ENCODE peak calls at places on chromosomes 7 and 10, in nine cellular contexts. Z is heart right ventricle; T is HFF-Myc; I is memory B cell; F is CD8-positive, alpha-beta memory T cell; Y is substantia nigra; X is tibial nerve; J is AG10803; A is HTR-8/SVneo. H is an unnamed sample.

GRCh38 chr10:133379152-133379800 is at the start of gene PAOX:
- DNase-seq in Z (peak; percentile 74), T (no peak), I (peak; percentile 72), F (peak; percentile 54), Y (peak; percentile 28), X (peak; percentile 45), J (peak; percentile 49), A (peak; percentile 67), H (peak; percentile 58)

GRCh38 chr7:5629941-5630340 is 151.5 kb downstream of the RNF216 start:
- DNase-seq in Z (no peak), T (peak; percentile 70), I (no peak), F (peak; percentile 28), Y (no peak), X (no peak), J (peak; percentile 71), A (peak; percentile 43), H (no peak)

GRCh38 chr10:74987339-74988054 is 124.0 kb upstream of the SAMD8 start:
- DNase-seq in Z (no peak), T (no peak), I (no peak), F (no peak), Y (no peak), X (peak; percentile 26), J (peak; percentile 80), A (no peak), H (no peak)

GRCh38 chr10:46526682-46527038 is 29.8 kb downstream of the GPRIN2 start:
- DNase-seq in Z (no peak), T (no peak), I (no peak), F (no peak), Y (no peak), X (no peak), J (no peak), A (peak; percentile 60), H (no peak)

GRCh38 chr10:132669208-132669861 is 116.6 kb downstream of the NKX6-2 start:
- DNase-seq in Z (no peak), T (no peak), I (no peak), F (no peak), Y (no peak), X (no peak), J (no peak), A (no peak), H (no peak)

GRCh38 chr7:79282051-79282694 is 171.3 kb downstream of the MAGI2 start:
- DNase-seq in Z (peak; percentile 6), T (peak; percentile 76), I (no peak), F (no peak), Y (no peak), X (peak; percentile 21), J (peak; percentile 83), A (no peak), H (no peak)

GRCh38 chr7:114865564-114865963 is 56.3 kb upstream of the MDFIC start:
- DNase-seq in Z (peak; percentile 59), T (peak; percentile 48), I (peak; percentile 44), F (peak; percentile 28), Y (no peak), X (peak; percentile 61), J (peak; percentile 74), A (no peak), H (peak; percentile 24)

GRCh38 chr7:78636727-78637126 is 816.7 kb downstream of the MAGI2 start:
- DNase-seq in Z (no peak), T (no peak), I (no peak), F (no peak), Y (no peak), X (no peak), J (no peak), A (no peak), H (no peak)

GRCh38 chr7:3043544-3044395 is at the start of gene CARD11:
- DNase-seq in Z (no peak), T (no peak), I (peak; percentile 37), F (peak; percentile 67), Y (no peak), X (no peak), J (no peak), A (peak; percentile 51), H (no peak)

GRCh38 chr10:125092564-125093031 is 67.8 kb downstream of the CTBP2 start:
- DNase-seq in Z (no peak), T (no peak), I (no peak), F (no peak), Y (no peak), X (no peak), J (no peak), A (no peak), H (no peak)

GRCh38 chr10:14653271-14654161 is 121.2 kb downstream of the FAM107B start:
- DNase-seq in Z (peak; percentile 28), T (peak; percentile 55), I (no peak), F (no peak), Y (no peak), X (peak; percentile 33), J (peak; percentile 86), A (peak; percentile 75), H (no peak)

GRCh38 chr7:79471283-79471682 is 17.8 kb upstream of the MAGI2 start:
- DNase-seq in Z (no peak), T (no peak), I (no peak), F (no peak), Y (no peak), X (no peak), J (no peak), A (no peak), H (no peak)

GRCh38 chr7:7830122-7830878 is 111.9 kb upstream of the RPA3 start:
- DNase-seq in Z (no peak), T (no peak), I (no peak), F (no peak), Y (no peak), X (no peak), J (no peak), A (no peak), H (no peak)

GRCh38 chr10:131997366-131998049 is 15.8 kb upstream of the BNIP3 start:
- DNase-seq in Z (peak; percentile 37), T (no peak), I (no peak), F (no peak), Y (no peak), X (peak; percentile 84), J (peak; percentile 77), A (peak; percentile 19), H (peak; percentile 92)

GRCh38 chr7:931871-932650 is 22.4 kb downstream of the ADAP1 start:
- DNase-seq in Z (no peak), T (no peak), I (no peak), F (no peak), Y (no peak), X (no peak), J (no peak), A (no peak), H (no peak)

GRCh38 chr7:114574384-114574783 is 159.8 kb downstream of the FOXP2 start:
- DNase-seq in Z (no peak), T (no peak), I (no peak), F (no peak), Y (no peak), X (no peak), J (peak; percentile 57), A (no peak), H (no peak)

GRCh38 chr10:89710748-89711147 is 9.4 kb downstream of the KIF20B start:
- DNase-seq in Z (no peak), T (no peak), I (no peak), F (no peak), Y (no peak), X (no peak), J (no peak), A (no peak), H (no peak)

GRCh38 chr10:96309631-96310358 is 5.6 kb downstream of the DNTT start:
- DNase-seq in Z (no peak), T (no peak), I (no peak), F (no peak), Y (no peak), X (no peak), J (no peak), A (no peak), H (no peak)

GRCh38 chr7:22972207-22972606 is 41.7 kb downstream of the HYCC1 start:
- DNase-seq in Z (no peak), T (no peak), I (no peak), F (no peak), Y (no peak), X (no peak), J (no peak), A (no peak), H (no peak)

GRCh38 chr10:31830887-31831286 is 97.7 kb downstream of the ARHGAP12 start:
- DNase-seq in Z (no peak), T (no peak), I (no peak), F (no peak), Y (no peak), X (no peak), J (peak; percentile 68), A (peak; percentile 5), H (no peak)

GRCh38 chr10:4780097-4780496 is 45.9 kb upstream of the AKR1E2 start:
- DNase-seq in Z (no peak), T (no peak), I (no peak), F (no peak), Y (no peak), X (no peak), J (no peak), A (no peak), H (no peak)

GRCh38 chr10:24215193-24215592 is 6.3 kb downstream of the KIAA1217 start:
- DNase-seq in Z (peak; percentile 47), T (no peak), I (no peak), F (no peak), Y (no peak), X (no peak), J (no peak), A (no peak), H (no peak)

GRCh38 chr7:87627634-87627994 is 584 bp upstream of the RUNDC3B start:
- DNase-seq in Z (peak; percentile 3), T (no peak), I (peak; percentile 2), F (no peak), Y (no peak), X (no peak), J (no peak), A (no peak), H (no peak)

GRCh38 chr10:571643-572042 is 117.8 kb downstream of the DIP2C start:
- DNase-seq in Z (no peak), T (no peak), I (no peak), F (no peak), Y (no peak), X (no peak), J (peak; percentile 77), A (no peak), H (no peak)

GRCh38 chr10:106973716-106974115 is 190.8 kb downstream of the SORCS1 start:
- DNase-seq in Z (no peak), T (no peak), I (no peak), F (no peak), Y (no peak), X (no peak), J (no peak), A (no peak), H (no peak)

GRCh38 chr7:7799138-7799537 is 80.7 kb upstream of the RPA3 start:
- DNase-seq in Z (no peak), T (no peak), I (no peak), F (no peak), Y (no peak), X (no peak), J (peak; percentile 49), A (no peak), H (no peak)

GRCh38 chr10:3196971-3197353 is 24.4 kb upstream of the PITRM1 start:
- DNase-seq in Z (no peak), T (no peak), I (no peak), F (no peak), Y (no peak), X (no peak), J (no peak), A (no peak), H (no peak)